ENCODE peak calls at places on chromosomes 5 and 9, in nine cellular contexts. One of them, this sample, is unnamed.
A peak's percentile ranks its signal among the peaks of the same experiment; 100 is the strongest.

GRCh38 chr9:121075251-121076036 is 689 bp downstream of the CNTRL start:
- DNase-seq in H7: no peak
- DNase-seq in suprapubic skin: no peak
- DNase-seq in activated CD4-positive, alpha-beta T cell treated with anti-CD3 and anti-CD28 coated beads, Interleukin-2, amount 50 U/mL, for 4 hours: peak; percentile 19
- DNase-seq in GM12865: peak; percentile 65
- DNase-seq in GM04504: no peak
- DNase-seq in Jurkat, Clone E6-1: peak; percentile 38
- DNase-seq in germinal center: peak; percentile 34
- DNase-seq in cardiac fibroblast: no peak
- DNase-seq in this sample: peak; percentile 40

GRCh38 chr9:35350827-35351549 is 138.9 kb upstream of the RUSC2 start:
- DNase-seq in GM12865: no peak
- DNase-seq in cardiac fibroblast: peak; percentile 76
- DNase-seq in Jurkat, Clone E6-1: no peak
- DNase-seq in GM04504: no peak
- DNase-seq in H7: no peak
- DNase-seq in germinal center: no peak
- DNase-seq in activated CD4-positive, alpha-beta T cell treated with anti-CD3 and anti-CD28 coated beads, Interleukin-2, amount 50 U/mL, for 4 hours: no peak
- DNase-seq in suprapubic skin: no peak
- DNase-seq in this sample: no peak

GRCh38 chr5:96661101-96661840 is 905 bp upstream of the CAST start:
- DNase-seq in suprapubic skin: no peak
- DNase-seq in germinal center: peak; percentile 58
- DNase-seq in cardiac fibroblast: peak; percentile 56
- DNase-seq in GM12865: peak; percentile 74
- DNase-seq in activated CD4-positive, alpha-beta T cell treated with anti-CD3 and anti-CD28 coated beads, Interleukin-2, amount 50 U/mL, for 4 hours: peak; percentile 9
- DNase-seq in GM04504: peak; percentile 27
- DNase-seq in Jurkat, Clone E6-1: no peak
- DNase-seq in H7: peak; percentile 9
- DNase-seq in this sample: peak; percentile 59

GRCh38 chr5:19240150-19240549 is 747.9 kb downstream of the CDH18 start:
- DNase-seq in Jurkat, Clone E6-1: no peak
- DNase-seq in suprapubic skin: no peak
- DNase-seq in cardiac fibroblast: peak; percentile 3
- DNase-seq in activated CD4-positive, alpha-beta T cell treated with anti-CD3 and anti-CD28 coated beads, Interleukin-2, amount 50 U/mL, for 4 hours: no peak
- DNase-seq in GM12865: no peak
- DNase-seq in germinal center: no peak
- DNase-seq in GM04504: no peak
- DNase-seq in H7: no peak
- DNase-seq in this sample: no peak

GRCh38 chr9:87324613-87325194 is 173.0 kb upstream of the DAPK1 start:
- DNase-seq in germinal center: peak; percentile 15
- DNase-seq in cardiac fibroblast: peak; percentile 86
- DNase-seq in GM12865: peak; percentile 55
- DNase-seq in GM04504: peak; percentile 51
- DNase-seq in H7: peak; percentile 58
- DNase-seq in suprapubic skin: no peak
- DNase-seq in activated CD4-positive, alpha-beta T cell treated with anti-CD3 and anti-CD28 coated beads, Interleukin-2, amount 50 U/mL, for 4 hours: no peak
- DNase-seq in Jurkat, Clone E6-1: peak; percentile 37
- DNase-seq in this sample: peak; percentile 62

GRCh38 chr5:61995486-61995885 is 310.5 kb upstream of the KIF2A start:
- DNase-seq in activated CD4-positive, alpha-beta T cell treated with anti-CD3 and anti-CD28 coated beads, Interleukin-2, amount 50 U/mL, for 4 hours: no peak
- DNase-seq in Jurkat, Clone E6-1: no peak
- DNase-seq in cardiac fibroblast: no peak
- DNase-seq in suprapubic skin: no peak
- DNase-seq in GM12865: no peak
- DNase-seq in H7: no peak
- DNase-seq in GM04504: no peak
- DNase-seq in germinal center: no peak
- DNase-seq in this sample: no peak

GRCh38 chr9:29004988-29005387 is 1431.7 kb upstream of the C9orf72 start:
- DNase-seq in cardiac fibroblast: no peak
- DNase-seq in suprapubic skin: no peak
- DNase-seq in Jurkat, Clone E6-1: no peak
- DNase-seq in GM12865: no peak
- DNase-seq in H7: no peak
- DNase-seq in germinal center: no peak
- DNase-seq in GM04504: no peak
- DNase-seq in activated CD4-positive, alpha-beta T cell treated with anti-CD3 and anti-CD28 coated beads, Interleukin-2, amount 50 U/mL, for 4 hours: no peak
- DNase-seq in this sample: no peak

GRCh38 chr5:154205441-154206117 is 15.0 kb downstream of the GALNT10 start:
- DNase-seq in suprapubic skin: no peak
- DNase-seq in cardiac fibroblast: no peak
- DNase-seq in GM12865: no peak
- DNase-seq in GM04504: no peak
- DNase-seq in activated CD4-positive, alpha-beta T cell treated with anti-CD3 and anti-CD28 coated beads, Interleukin-2, amount 50 U/mL, for 4 hours: no peak
- DNase-seq in germinal center: no peak
- DNase-seq in Jurkat, Clone E6-1: no peak
- DNase-seq in H7: no peak
- DNase-seq in this sample: no peak

GRCh38 chr9:89919171-89919681 is 314.4 kb downstream of the GADD45G start:
- DNase-seq in Jurkat, Clone E6-1: peak; percentile 32
- DNase-seq in activated CD4-positive, alpha-beta T cell treated with anti-CD3 and anti-CD28 coated beads, Interleukin-2, amount 50 U/mL, for 4 hours: peak; percentile 8
- DNase-seq in suprapubic skin: peak; percentile 72
- DNase-seq in GM04504: no peak
- DNase-seq in germinal center: peak; percentile 27
- DNase-seq in GM12865: peak; percentile 57
- DNase-seq in cardiac fibroblast: peak; percentile 8
- DNase-seq in H7: peak; percentile 75
- DNase-seq in this sample: peak; percentile 66

GRCh38 chr5:153782589-153783238 is 256.0 kb downstream of the FAM114A2 start:
- DNase-seq in cardiac fibroblast: no peak
- DNase-seq in GM04504: no peak
- DNase-seq in suprapubic skin: no peak
- DNase-seq in H7: peak; percentile 18
- DNase-seq in germinal center: no peak
- DNase-seq in activated CD4-positive, alpha-beta T cell treated with anti-CD3 and anti-CD28 coated beads, Interleukin-2, amount 50 U/mL, for 4 hours: no peak
- DNase-seq in GM12865: no peak
- DNase-seq in Jurkat, Clone E6-1: no peak
- DNase-seq in this sample: no peak

GRCh38 chr5:97162045-97162444 is 19.6 kb upstream of the LIX1 start:
- DNase-seq in H7: peak; percentile 6
- DNase-seq in activated CD4-positive, alpha-beta T cell treated with anti-CD3 and anti-CD28 coated beads, Interleukin-2, amount 50 U/mL, for 4 hours: peak; percentile 36
- DNase-seq in germinal center: peak; percentile 28
- DNase-seq in GM04504: peak; percentile 54
- DNase-seq in suprapubic skin: no peak
- DNase-seq in GM12865: peak; percentile 82
- DNase-seq in cardiac fibroblast: peak; percentile 88
- DNase-seq in Jurkat, Clone E6-1: peak; percentile 55
- DNase-seq in this sample: peak; percentile 28

This sample was measured in GM13977.